ENCODE peak calls at places on chromosome 2, in four cellular contexts. Z is HCT116, L is HL-60, Y is stomach. O is an unnamed sample.

GRCh38 chr2:134217924-134218323 is 35.9 kb upstream of the MGAT5 start:
- DNase-seq in L (peak; percentile 33), Y (no peak), Z (no peak), O (no peak)

GRCh38 chr2:240985881-240986786 is 12.3 kb upstream of the SNED1 start:
- DNase-seq in Y (no peak), L (no peak), Z (no peak), O (no peak)

GRCh38 chr2:105403785-105404698 is 5.2 kb upstream of the FHL2 start:
- DNase-seq in Y (no peak), L (no peak), Z (peak; percentile 93), O (no peak)

GRCh38 chr2:187994464-187995331 is 297.0 kb upstream of the GULP1 start:
- DNase-seq in Z (no peak), Y (no peak), L (peak; percentile 3), O (no peak)

GRCh38 chr2:16014041-16014787 is 73.9 kb downstream of the MYCN start:
- DNase-seq in L (no peak), Z (no peak), Y (peak; percentile 51), O (no peak)

GRCh38 chr2:35356332-35356731 is 999.2 kb upstream of the CRIM1 start:
- DNase-seq in L (no peak), Z (no peak), Y (no peak), O (no peak)

GRCh38 chr2:145751155-145751554 is 1231.2 kb upstream of the ZEB2 start:
- DNase-seq in Z (no peak), L (no peak), Y (no peak), O (no peak)

GRCh38 chr2:237178396-237178795 is 92.7 kb downstream of the COPS8 start:
- DNase-seq in Z (no peak), Y (no peak), L (no peak), O (no peak)

GRCh38 chr2:126891681-126892500 is 6.8 kb upstream of the TEX51 start:
- DNase-seq in Y (no peak), L (no peak), Z (no peak), O (no peak)

GRCh38 chr2:240425236-240425615 is 10.2 kb upstream of the GPC1 start:
- DNase-seq in L (no peak), Y (peak; percentile 17), Z (no peak), O (no peak)

GRCh38 chr2:210458395-210458794 is 18.2 kb downstream of the LANCL1 start:
- DNase-seq in L (no peak), Z (no peak), Y (no peak), O (no peak)

GRCh38 chr2:236610991-236611821 is 41.6 kb downstream of the ACKR3 start:
- DNase-seq in Z (no peak), L (no peak), Y (no peak), O (no peak)

GRCh38 chr2:46706264-46706983 is 209.2 kb downstream of the MCFD2 start:
- DNase-seq in L (no peak), Y (no peak), Z (no peak), O (no peak)

GRCh38 chr2:217277646-217278048 is 417.8 kb upstream of the TNP1 start:
- DNase-seq in Z (no peak), L (no peak), Y (no peak), O (no peak)

GRCh38 chr2:190972213-190972612 is 41.8 kb downstream of the STAT1 start:
- DNase-seq in L (no peak), Y (no peak), Z (no peak), O (no peak)
- TF ChIP-seq POLR2AphosphoS5 in L (no peak), Y (no peak), Z (no peak), O (no peak)

GRCh38 chr2:129892773-129893172 is 86.7 kb upstream of the RAB6C start:
- DNase-seq in L (no peak), Z (no peak), Y (no peak), O (no peak)
- TF ChIP-seq POLR2AphosphoS5 in L (no peak), Z (no peak), Y (no peak), O (no peak)

DNA sequence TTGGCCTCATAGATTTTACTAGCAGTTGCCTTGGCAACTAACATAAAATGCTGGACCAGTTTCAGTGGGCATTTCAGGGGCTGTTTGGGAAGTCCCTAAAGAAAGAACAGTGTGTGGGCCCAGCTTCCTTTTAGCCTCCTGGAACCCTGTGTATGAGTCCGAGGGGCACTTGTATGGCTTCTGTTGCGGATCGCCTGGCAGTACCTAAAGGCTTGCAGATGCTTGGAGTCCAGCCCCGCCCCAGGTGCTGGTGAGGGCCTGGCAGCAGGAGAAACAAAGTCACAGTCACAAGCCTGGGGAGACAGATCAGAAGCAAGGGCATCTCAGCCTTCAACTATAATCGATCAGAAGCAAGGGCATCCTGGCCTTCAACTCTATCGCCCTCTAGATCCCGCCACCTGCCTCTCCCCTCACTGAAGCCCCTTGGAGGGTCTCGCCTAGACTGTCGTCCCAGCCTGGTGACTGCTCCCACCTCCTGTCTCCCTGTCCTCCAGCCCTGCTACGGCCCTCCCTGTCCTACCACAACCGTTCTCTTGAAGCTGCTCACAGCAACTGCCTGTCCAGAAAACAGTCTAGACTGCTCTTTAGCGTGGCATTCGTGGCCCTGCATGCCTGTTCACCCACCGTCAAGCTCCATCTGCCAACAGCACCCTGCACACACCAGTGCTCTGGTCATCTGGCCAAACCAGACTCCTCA is 36.7 kb upstream of the MAPRE3 start:
- DNase-seq in Y (no peak), L (no peak), Z (no peak), O (no peak)
- TF ChIP-seq POLR2AphosphoS5 in Y (no peak), L (no peak), Z (no peak), O (no peak)

GRCh38 chr2:191666733-191667132 is 11.2 kb upstream of the NABP1 start:
- DNase-seq in L (peak; percentile 83), Y (no peak), Z (no peak), O (no peak)
- TF ChIP-seq POLR2AphosphoS5 in L (peak; percentile 37), Y (no peak), Z (no peak), O (peak; percentile 58)

GRCh38 chr2:290090-290722 is 2.3 kb upstream of the ALKAL2 start:
- DNase-seq in Y (peak; percentile 79), Z (no peak), L (peak; percentile 49), O (no peak)

GRCh38 chr2:288002-288742 is at the start of gene ALKAL2:
- DNase-seq in Z (no peak), Y (peak; percentile 39), L (no peak), O (peak; percentile 29)

GRCh38 chr2:287471-287885 is 413 bp downstream of the ALKAL2 start:
- DNase-seq in Y (peak; percentile 45), L (no peak), Z (no peak), O (peak; percentile 39)

GRCh38 chr2:288743-289361 is 961 bp upstream of the ALKAL2 start:
- DNase-seq in Y (no peak), L (no peak), Z (no peak), O (no peak)

DNA sequence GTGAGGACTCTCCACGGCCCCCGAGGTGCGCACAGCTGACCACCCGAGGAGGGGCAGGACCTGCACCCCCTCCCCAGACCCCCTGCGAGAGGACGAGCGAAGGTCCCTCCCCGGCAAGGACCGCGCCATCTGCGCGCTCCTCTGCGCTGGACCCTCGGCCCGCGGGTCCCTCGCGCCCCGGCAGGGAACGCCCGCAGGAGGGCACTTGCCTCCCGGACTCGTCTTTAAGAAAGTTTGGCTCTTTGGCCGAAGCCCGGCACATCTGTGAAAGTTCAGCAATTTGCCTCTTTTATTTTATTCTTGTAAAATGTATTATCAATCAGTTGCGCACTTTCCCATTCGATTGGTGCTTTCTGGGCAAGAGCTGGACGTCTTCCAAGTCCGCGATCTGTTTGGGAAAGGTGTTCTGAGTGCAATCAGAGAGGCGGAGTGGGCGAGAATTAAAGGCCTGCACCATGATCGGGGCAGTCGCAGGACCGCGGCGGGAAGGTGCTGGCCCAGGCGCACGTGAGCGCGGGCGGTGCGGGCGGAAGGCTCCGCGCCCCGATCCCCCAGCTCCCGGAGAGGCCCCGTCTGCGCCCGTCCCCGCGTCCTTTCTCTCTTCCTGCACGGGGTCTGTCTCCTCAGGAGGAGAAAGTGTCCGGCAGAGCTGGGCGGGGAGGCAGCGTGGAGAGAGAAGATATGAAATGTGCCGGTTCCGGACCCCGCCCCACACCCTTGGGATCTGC is 1.6 kb upstream of the ALKAL2 start:
- DNase-seq in L (no peak), Z (no peak), Y (peak; percentile 59), O (no peak)
- TF ChIP-seq POLR2AphosphoS5 in L (no peak), Z (no peak), Y (no peak), O (no peak)

GRCh38 chr2:45301307-45302010 is 292.2 kb upstream of the SIX2 start:
- DNase-seq in Z (no peak), L (no peak), Y (no peak), O (no peak)
- TF ChIP-seq POLR2AphosphoS5 in Z (no peak), L (no peak), Y (no peak), O (no peak)

GRCh38 chr2:14631676-14632075 is 841 bp upstream of the LRATD1 start:
- DNase-seq in L (no peak), Z (no peak), Y (no peak), O (no peak)

GRCh38 chr2:14633031-14633430 is 514 bp downstream of the LRATD1 start:
- DNase-seq in L (no peak), Z (no peak), Y (peak; percentile 30), O (no peak)

GRCh38 chr2:14634223-14634884 is 1.8 kb downstream of the LRATD1 start:
- DNase-seq in Y (peak; percentile 93), Z (no peak), L (no peak), O (peak; percentile 21)

GRCh38 chr2:14633451-14634211 is 1.1 kb downstream of the LRATD1 start:
- DNase-seq in Y (no peak), L (no peak), Z (no peak), O (no peak)

DNA sequence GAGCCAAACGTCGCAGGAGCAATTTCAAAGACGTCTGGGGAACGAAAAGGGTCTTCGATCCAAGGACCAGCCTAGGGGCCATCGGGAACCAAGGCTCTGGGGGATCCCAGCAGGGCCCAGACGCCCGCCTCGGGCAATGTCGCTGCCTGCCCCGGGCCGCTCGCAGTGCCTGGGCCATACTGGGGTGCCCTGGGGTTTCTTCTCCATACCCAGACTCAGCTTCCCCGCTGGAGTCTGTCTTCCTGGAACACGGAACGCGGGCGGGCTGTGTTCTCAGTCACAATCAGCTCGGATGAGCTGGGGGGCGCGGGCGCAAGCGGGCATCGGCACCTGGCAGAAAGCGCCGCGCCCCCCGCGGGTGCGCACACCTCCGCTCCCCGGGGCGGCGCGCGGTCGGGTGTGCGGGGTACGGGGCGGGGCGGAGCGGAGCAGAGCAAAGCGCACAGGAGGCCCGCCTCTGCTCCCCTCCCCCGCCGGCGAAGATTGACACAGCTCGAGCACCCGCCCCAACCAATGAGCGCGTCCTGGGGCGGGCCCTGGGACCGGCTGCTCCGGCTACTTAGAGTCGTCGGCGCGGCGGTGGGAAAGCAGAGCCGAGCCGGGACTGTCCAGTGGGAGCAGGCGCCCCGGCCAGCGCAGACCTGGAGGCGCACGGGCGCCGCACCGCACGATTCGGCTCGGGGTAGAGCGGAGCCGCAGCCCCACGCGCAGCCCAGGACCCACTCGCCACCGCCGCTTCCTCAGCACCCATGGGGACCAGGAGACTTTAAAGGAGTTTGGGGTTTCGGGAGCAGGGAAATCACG is at the start of gene LRATD1:
- DNase-seq in L (no peak), Z (no peak), Y (peak; percentile 94), O (no peak)
- TF ChIP-seq POLR2AphosphoS5 in L (no peak), Z (no peak), Y (peak; percentile 96), O (no peak)

DNA sequence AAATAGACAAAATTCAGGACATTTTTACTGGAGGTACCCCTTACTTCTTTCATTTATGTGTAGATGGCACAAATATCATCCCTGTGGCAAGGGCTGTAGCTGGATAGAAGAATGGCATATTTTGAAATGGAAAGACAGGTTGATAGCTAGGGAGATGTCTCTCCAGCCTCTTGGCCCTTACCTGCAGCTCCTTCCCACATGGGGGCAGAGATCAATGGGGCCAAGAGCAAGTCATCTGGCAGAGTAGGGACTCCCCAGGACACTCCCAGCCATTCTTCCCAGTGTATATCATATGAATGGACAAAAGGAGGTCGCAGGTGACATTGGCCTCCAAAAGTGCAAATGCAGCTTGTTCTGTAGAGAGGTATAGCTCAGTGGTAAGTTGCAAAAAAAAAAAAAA is 192.2 kb upstream of the ATP5MC3 start:
- DNase-seq in L (no peak), Z (no peak), Y (no peak), O (no peak)
- TF ChIP-seq POLR2AphosphoS5 in L (no peak), Z (no peak), Y (no peak), O (no peak)

GRCh38 chr2:41847744-41848441 is 199.9 kb upstream of the PKDCC start:
- DNase-seq in Z (no peak), L (no peak), Y (no peak), O (no peak)
- TF ChIP-seq POLR2AphosphoS5 in Z (no peak), L (no peak), Y (peak; percentile 68), O (no peak)